ENCODE peak calls at places on chromosomes 5 and 9, in ten cellular contexts. V, O, L, Q, A, M, Z, W, C and Y are unnamed samples.

GRCh38 chr5:1010641-1011046 is 2.0 kb downstream of the NKD2 start:
- DNase-seq in M (no peak), C (no peak), V (peak), Q (no peak), O (no peak), L (no peak), W (no peak), Z (no peak), A (no peak), Y (peak)

GRCh38 chr5:138720840-138721239 is 32.4 kb upstream of the CTNNA1 start:
- DNase-seq in O (no peak), W (no peak), V (no peak), Z (no peak), Q (no peak), A (no peak), M (no peak), L (peak), C (no peak), Y (no peak)

GRCh38 chr5:134175874-134176522 is 752 bp downstream of the SKP1 start:
- DNase-seq in V (no peak), W (no peak), L (peak), O (no peak), A (no peak), Q (peak), C (peak), M (peak), Z (no peak), Y (no peak)

GRCh38 chr5:140734354-140734753 is 34.1 kb downstream of the ZMAT2 start:
- DNase-seq in C (no peak), M (peak), O (no peak), Z (no peak), A (no peak), Q (no peak), L (peak), W (no peak), V (no peak), Y (no peak)

GRCh38 chr5:96113170-96113939 is 151.7 kb upstream of the ELL2 start:
- DNase-seq in A (no peak), M (peak), O (no peak), V (no peak), L (no peak), Q (peak), Z (no peak), C (no peak), W (no peak), Y (no peak)

GRCh38 chr5:9302228-9302627 is 243.6 kb downstream of the SEMA5A start:
- DNase-seq in O (no peak), V (no peak), A (no peak), C (no peak), W (no peak), L (peak), Z (no peak), M (peak), Q (no peak), Y (no peak)

GRCh38 chr5:135129307-135129706 is 95.3 kb upstream of the PITX1 start:
- DNase-seq in A (no peak), Z (no peak), O (no peak), M (peak), V (no peak), W (no peak), L (peak), Q (no peak), C (no peak), Y (no peak)

GRCh38 chr9:20989923-20990341 is 41.5 kb downstream of the HACD4 start:
- DNase-seq in A (no peak), V (peak), Q (no peak), M (no peak), C (peak), O (no peak), Z (no peak), W (no peak), L (no peak), Y (no peak)

GRCh38 chr5:35898952-35899351 is 39.5 kb downstream of the CAPSL start:
- DNase-seq in A (no peak), L (no peak), C (no peak), Q (no peak), O (no peak), W (no peak), M (no peak), Z (no peak), V (no peak), Y (no peak)

GRCh38 chr9:115254781-115255180 is 136.8 kb upstream of the TNC start:
- DNase-seq in M (no peak), L (peak), V (no peak), Q (no peak), Z (no peak), A (no peak), O (no peak), C (no peak), W (peak), Y (no peak)

GRCh38 chr9:108842610-108843295 is 13.0 kb downstream of the ACTL7B start:
- DNase-seq in Z (no peak), L (no peak), W (no peak), A (no peak), O (no peak), C (no peak), M (no peak), Q (no peak), V (no peak), Y (no peak)

GRCh38 chr9:121640076-121640475 is 11.4 kb upstream of the DAB2IP start:
- DNase-seq in O (no peak), C (peak), Z (peak), L (peak), A (no peak), W (no peak), V (peak), Q (no peak), M (peak), Y (no peak)

GRCh38 chr5:80864706-80865435 is 95.3 kb upstream of the RASGRF2 start:
- DNase-seq in O (no peak), L (peak), M (peak), Q (no peak), C (no peak), V (no peak), Z (no peak), W (no peak), A (no peak), Y (no peak)

GRCh38 chr5:26282190-26282589 is 756.2 kb downstream of the CDH9 start:
- DNase-seq in L (no peak), Q (no peak), Z (no peak), M (no peak), V (no peak), O (no peak), W (no peak), A (no peak), C (no peak), Y (no peak)

GRCh38 chr5:37045703-37046102 is 169.1 kb downstream of the NIPBL start:
- DNase-seq in A (no peak), V (no peak), W (no peak), Z (no peak), M (no peak), O (no peak), Q (no peak), C (no peak), L (no peak), Y (no peak)

GRCh38 chr5:157288405-157289163 is 22.7 kb downstream of the CYFIP2 start:
- DNase-seq in V (no peak), Z (no peak), L (peak), O (no peak), W (no peak), A (no peak), M (no peak), C (no peak), Q (no peak), Y (no peak)

GRCh38 chr5:76190356-76190755 is 107.2 kb downstream of the SV2C start:
- DNase-seq in O (no peak), Q (no peak), L (no peak), M (no peak), Z (no peak), W (no peak), A (no peak), C (no peak), V (no peak), Y (no peak)

GRCh38 chr5:169862348-169862905 is 117.9 kb downstream of the INSYN2B start:
- DNase-seq in V (no peak), C (no peak), Z (no peak), W (peak), Q (no peak), M (no peak), O (no peak), L (no peak), A (no peak), Y (no peak)

GRCh38 chr9:126945682-126946081 is 31.1 kb downstream of the RALGPS1 start:
- DNase-seq in Q (no peak), M (no peak), Z (no peak), O (no peak), L (peak), A (no peak), V (no peak), W (no peak), C (no peak), Y (no peak)

GRCh38 chr9:68470634-68471033 is 70.0 kb downstream of the TMEM252 start:
- DNase-seq in C (no peak), M (no peak), Q (no peak), O (no peak), A (no peak), Z (no peak), L (no peak), V (no peak), W (no peak), Y (no peak)

GRCh38 chr5:103774736-103775135 is 212.1 kb upstream of the NUDT12 start:
- DNase-seq in V (no peak), A (no peak), M (peak), W (peak), Z (no peak), L (peak), O (no peak), C (no peak), Q (no peak), Y (no peak)

GRCh38 chr5:82975396-82975795 is 101.8 kb downstream of the TMEM167A start:
- DNase-seq in Z (no peak), M (no peak), L (peak), V (no peak), Q (no peak), C (no peak), O (no peak), W (no peak), A (no peak), Y (no peak)

GRCh38 chr9:21455320-21455719 is 15.1 kb downstream of the IFNA1 start:
- DNase-seq in W (no peak), Q (peak), L (peak), A (no peak), M (peak), C (no peak), Z (no peak), V (no peak), O (no peak), Y (no peak)

GRCh38 chr5:124996023-124996763 is 249.8 kb upstream of the ZNF608 start:
- DNase-seq in O (no peak), A (no peak), Z (no peak), C (no peak), M (no peak), L (peak), W (no peak), Q (no peak), V (no peak), Y (no peak)

GRCh38 chr9:70418822-70419545 is 4.5 kb upstream of the KLF9 start:
- DNase-seq in L (peak), Z (peak), O (peak), A (peak), M (peak), Q (peak), V (peak), C (peak), W (peak), Y (peak)

GRCh38 chr5:15566789-15567188 is 66.8 kb downstream of the FBXL7 start:
- DNase-seq in C (no peak), A (no peak), O (no peak), V (no peak), M (peak), L (no peak), Q (no peak), Z (no peak), W (no peak), Y (no peak)

GRCh38 chr5:65203746-65204145 is 278.0 kb downstream of the ADAMTS6 start:
- DNase-seq in M (peak), A (no peak), Q (peak), L (peak), V (no peak), C (no peak), Z (no peak), O (no peak), W (peak), Y (no peak)

GRCh38 chr5:131814990-131815389 is 18.2 kb upstream of the FNIP1 start:
- DNase-seq in Z (no peak), W (peak), V (no peak), L (peak), Q (peak), O (no peak), A (no peak), M (peak), C (no peak), Y (no peak)

GRCh38 chr9:124465736-124466135 is 15.5 kb downstream of the ADGRD2 start:
- DNase-seq in O (no peak), Z (no peak), A (no peak), W (no peak), Q (no peak), M (no peak), C (no peak), L (no peak), V (no peak), Y (no peak)

GRCh38 chr9:79382044-79382443 is 189.7 kb upstream of the TLE4 start:
- DNase-seq in Z (no peak), C (no peak), L (no peak), A (no peak), Q (no peak), V (no peak), O (no peak), W (no peak), M (no peak), Y (no peak)

GRCh38 chr9:109449036-109449798 is 48.9 kb downstream of the PTPN3 start:
- DNase-seq in Q (no peak), L (peak), W (no peak), O (no peak), M (no peak), V (no peak), A (no peak), C (no peak), Z (no peak), Y (no peak)

GRCh38 chr5:142012186-142012785 is 541 bp downstream of the GNPDA1 start:
- DNase-seq in V (peak), A (peak), W (no peak), O (no peak), Q (peak), M (peak), Z (peak), C (peak), L (peak), Y (no peak)

GRCh38 chr5:66826696-66827095 is 230.5 kb downstream of the MAST4 start:
- DNase-seq in M (no peak), Z (no peak), L (no peak), O (no peak), A (no peak), C (no peak), Q (no peak), W (no peak), V (no peak), Y (no peak)

GRCh38 chr9:111350556-111350955 is 20.5 kb upstream of the OR2K2 start:
- DNase-seq in O (no peak), V (no peak), L (no peak), Q (no peak), C (no peak), M (peak), W (peak), A (no peak), Z (no peak), Y (no peak)